ENCODE peak calls at places on chromosomes 12 and 14, in eight cellular contexts. One of them, this sample, is unnamed.

GRCh38 chr14:98114122-98114895 is 1157.7 kb downstream of the BCL11B start:
- DNase-seq in Karpas-422: no peak
- DNase-seq in GM23338: peak; percentile 51
- DNase-seq in HCT116: no peak
- DNase-seq in PC-3: peak; percentile 18
- DNase-seq in OCI-LY7: no peak
- DNase-seq in GM23248: no peak
- DNase-seq in MM.1S: no peak
- DNase-seq in this sample: no peak

GRCh38 chr12:64265839-64266238 is 43.7 kb upstream of the KICS2 start:
- DNase-seq in Karpas-422: peak; percentile 42
- DNase-seq in GM23338: no peak
- DNase-seq in HCT116: no peak
- DNase-seq in PC-3: no peak
- DNase-seq in OCI-LY7: no peak
- DNase-seq in GM23248: no peak
- DNase-seq in MM.1S: no peak
- DNase-seq in this sample: no peak

GRCh38 chr12:47822863-47823262 is 3.2 kb upstream of the HDAC7 start:
- DNase-seq in Karpas-422: no peak
- DNase-seq in GM23338: no peak
- DNase-seq in HCT116: no peak
- DNase-seq in PC-3: peak; percentile 76
- DNase-seq in OCI-LY7: no peak
- DNase-seq in GM23248: no peak
- DNase-seq in MM.1S: no peak
- DNase-seq in this sample: no peak

GRCh38 chr12:78220811-78221210 is 390.1 kb downstream of the NAV3 start:
- DNase-seq in Karpas-422: no peak
- DNase-seq in GM23338: no peak
- DNase-seq in HCT116: no peak
- DNase-seq in PC-3: no peak
- DNase-seq in OCI-LY7: no peak
- DNase-seq in GM23248: no peak
- DNase-seq in MM.1S: no peak
- DNase-seq in this sample: no peak

GRCh38 chr12:47801170-47801903 is 18.4 kb downstream of the HDAC7 start:
- DNase-seq in Karpas-422: no peak
- DNase-seq in GM23338: no peak
- DNase-seq in HCT116: no peak
- DNase-seq in PC-3: no peak
- DNase-seq in OCI-LY7: no peak
- DNase-seq in GM23248: peak; percentile 55
- DNase-seq in MM.1S: no peak
- DNase-seq in this sample: no peak

GRCh38 chr14:100409016-100409385 is 85.9 kb downstream of the SLC25A47 start:
- DNase-seq in Karpas-422: no peak
- DNase-seq in GM23338: no peak
- DNase-seq in HCT116: no peak
- DNase-seq in PC-3: no peak
- DNase-seq in OCI-LY7: no peak
- DNase-seq in GM23248: no peak
- DNase-seq in MM.1S: no peak
- DNase-seq in this sample: no peak

GRCh38 chr14:61196034-61196433 is 85.1 kb downstream of the TMEM30B start:
- DNase-seq in Karpas-422: no peak
- DNase-seq in GM23338: no peak
- DNase-seq in HCT116: no peak
- DNase-seq in PC-3: peak; percentile 53
- DNase-seq in OCI-LY7: no peak
- DNase-seq in GM23248: no peak
- DNase-seq in MM.1S: no peak
- DNase-seq in this sample: no peak

GRCh38 chr12:82300611-82301010 is 57.6 kb downstream of the CCDC59 start:
- DNase-seq in Karpas-422: no peak
- DNase-seq in GM23338: peak; percentile 8
- DNase-seq in HCT116: no peak
- DNase-seq in PC-3: no peak
- DNase-seq in OCI-LY7: no peak
- DNase-seq in GM23248: no peak
- DNase-seq in MM.1S: no peak
- DNase-seq in this sample: no peak

GRCh38 chr14:99169776-99170356 is 102.1 kb downstream of the BCL11B start:
- DNase-seq in Karpas-422: no peak
- DNase-seq in GM23338: peak; percentile 40
- DNase-seq in HCT116: no peak
- DNase-seq in PC-3: no peak
- DNase-seq in OCI-LY7: no peak
- DNase-seq in GM23248: no peak
- DNase-seq in MM.1S: no peak
- DNase-seq in this sample: no peak

GRCh38 chr12:16112626-16113560 is 164.6 kb downstream of the SLC15A5 start:
- DNase-seq in Karpas-422: no peak
- DNase-seq in GM23338: peak; percentile 74
- DNase-seq in HCT116: no peak
- DNase-seq in PC-3: no peak
- DNase-seq in OCI-LY7: peak; percentile 77
- DNase-seq in GM23248: no peak
- DNase-seq in MM.1S: no peak
- DNase-seq in this sample: no peak

GRCh38 chr12:92078167-92079053 is 67.2 kb downstream of the BTG1 start:
- DNase-seq in Karpas-422: no peak
- DNase-seq in GM23338: no peak
- DNase-seq in HCT116: peak; percentile 12
- DNase-seq in PC-3: peak; percentile 92
- DNase-seq in OCI-LY7: no peak
- DNase-seq in GM23248: peak; percentile 100
- DNase-seq in MM.1S: no peak
- DNase-seq in this sample: peak; percentile 53

GRCh38 chr14:23324993-23325392 is 3.7 kb downstream of the PABPN1 start:
- DNase-seq in Karpas-422: no peak
- DNase-seq in GM23338: no peak
- DNase-seq in HCT116: no peak
- DNase-seq in PC-3: no peak
- DNase-seq in OCI-LY7: no peak
- DNase-seq in GM23248: no peak
- DNase-seq in MM.1S: no peak
- DNase-seq in this sample: no peak

GRCh38 chr12:63151061-63151897 is at the start of gene AVPR1A:
- DNase-seq in Karpas-422: no peak
- DNase-seq in GM23338: peak; percentile 48
- DNase-seq in HCT116: no peak
- DNase-seq in PC-3: no peak
- DNase-seq in OCI-LY7: no peak
- DNase-seq in GM23248: peak; percentile 19
- DNase-seq in MM.1S: no peak
- DNase-seq in this sample: peak; percentile 41

GRCh38 chr12:109885616-109886015 is 5.3 kb upstream of the GLTP start:
- DNase-seq in Karpas-422: no peak
- DNase-seq in GM23338: no peak
- DNase-seq in HCT116: no peak
- DNase-seq in PC-3: peak; percentile 49
- DNase-seq in OCI-LY7: no peak
- DNase-seq in GM23248: no peak
- DNase-seq in MM.1S: no peak
- DNase-seq in this sample: no peak

GRCh38 chr14:84375235-84375634 is 1154.7 kb upstream of the FLRT2 start:
- DNase-seq in Karpas-422: no peak
- DNase-seq in GM23338: no peak
- DNase-seq in HCT116: no peak
- DNase-seq in PC-3: peak; percentile 33
- DNase-seq in OCI-LY7: no peak
- DNase-seq in GM23248: no peak
- DNase-seq in MM.1S: no peak
- DNase-seq in this sample: no peak
- H3K9me2 ChIP-seq in Karpas-422: no peaks in the 10 kb centered on the region
- H3K9me2 ChIP-seq in GM23338: no peaks in the 10 kb centered on the region
- H3K9me2 ChIP-seq in HCT116: no peaks in the 10 kb centered on the region
- H3K9me2 ChIP-seq in PC-3: no peaks in the 10 kb centered on the region
- H3K9me2 ChIP-seq in OCI-LY7: no peaks in the 10 kb centered on the region
- H3K9me2 ChIP-seq in GM23248: no peaks in the 10 kb centered on the region
- H3K9me2 ChIP-seq in MM.1S: no peaks in the 10 kb centered on the region
- H3K9me2 ChIP-seq in this sample: no peaks in the 10 kb centered on the region

DNA sequence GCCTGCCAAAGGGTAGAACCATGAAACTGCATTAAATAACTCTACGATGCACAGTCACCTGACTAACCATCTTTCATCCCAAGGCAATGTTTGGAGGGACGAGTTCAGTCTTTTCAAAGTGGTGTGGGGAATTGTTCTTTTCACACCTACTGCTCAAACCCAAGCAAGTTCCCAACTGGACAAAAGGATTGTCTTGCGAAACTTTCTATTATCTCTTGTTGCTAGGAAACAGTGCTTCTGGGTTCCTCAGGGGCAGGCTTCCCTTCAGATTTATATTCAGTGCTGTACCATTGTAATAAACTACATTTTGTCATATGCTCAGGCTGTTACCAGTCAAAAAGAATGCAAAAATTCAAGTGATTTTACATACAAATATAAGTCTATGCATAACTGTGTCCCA is 430.4 kb upstream of the TMPO start:
- DNase-seq in Karpas-422: no peak
- DNase-seq in GM23338: peak; percentile 13
- DNase-seq in HCT116: no peak
- DNase-seq in PC-3: no peak
- DNase-seq in OCI-LY7: no peak
- DNase-seq in GM23248: no peak
- DNase-seq in MM.1S: no peak
- DNase-seq in this sample: peak; percentile 11
- H3K9me2 ChIP-seq in Karpas-422: no peaks in the 10 kb centered on the region
- H3K9me2 ChIP-seq in GM23338: peaks cover 22% of the 10 kb centered on the region
- H3K9me2 ChIP-seq in HCT116: no peaks in the 10 kb centered on the region
- H3K9me2 ChIP-seq in PC-3: no peaks in the 10 kb centered on the region
- H3K9me2 ChIP-seq in OCI-LY7: no peaks in the 10 kb centered on the region
- H3K9me2 ChIP-seq in GM23248: no peaks in the 10 kb centered on the region
- H3K9me2 ChIP-seq in MM.1S: no peaks in the 10 kb centered on the region
- H3K9me2 ChIP-seq in this sample: no peaks in the 10 kb centered on the region

DNA sequence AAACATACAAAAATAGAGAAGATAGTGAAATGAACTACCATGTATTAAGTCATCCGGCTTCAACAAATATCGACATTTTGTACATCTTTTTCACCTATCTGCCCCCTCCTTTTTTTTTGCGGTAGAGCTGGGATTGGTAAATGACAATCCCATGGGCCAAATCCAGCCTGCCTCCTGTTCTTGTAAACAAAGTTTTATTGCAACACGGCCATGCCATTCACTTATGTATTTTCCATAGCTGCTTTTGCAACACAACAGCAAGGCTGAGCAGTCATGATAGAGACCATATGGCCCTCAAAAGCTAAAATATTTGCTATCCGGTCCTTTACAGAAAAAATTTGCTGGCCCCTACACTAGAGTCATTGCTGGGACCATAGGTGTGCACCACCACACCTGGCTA is 58.1 kb upstream of the PLEKHG3 start:
- DNase-seq in Karpas-422: no peak
- DNase-seq in GM23338: peak; percentile 29
- DNase-seq in HCT116: no peak
- DNase-seq in PC-3: no peak
- DNase-seq in OCI-LY7: no peak
- DNase-seq in GM23248: peak; percentile 69
- DNase-seq in MM.1S: no peak
- DNase-seq in this sample: peak; percentile 56
- H3K9me2 ChIP-seq in Karpas-422: no peaks in the 10 kb centered on the region
- H3K9me2 ChIP-seq in GM23338: peaks cover 8% of the 10 kb centered on the region
- H3K9me2 ChIP-seq in HCT116: no peaks in the 10 kb centered on the region
- H3K9me2 ChIP-seq in PC-3: no peaks in the 10 kb centered on the region
- H3K9me2 ChIP-seq in OCI-LY7: no peaks in the 10 kb centered on the region
- H3K9me2 ChIP-seq in GM23248: no peaks in the 10 kb centered on the region
- H3K9me2 ChIP-seq in MM.1S: no peaks in the 10 kb centered on the region
- H3K9me2 ChIP-seq in this sample: no peaks in the 10 kb centered on the region

DNA sequence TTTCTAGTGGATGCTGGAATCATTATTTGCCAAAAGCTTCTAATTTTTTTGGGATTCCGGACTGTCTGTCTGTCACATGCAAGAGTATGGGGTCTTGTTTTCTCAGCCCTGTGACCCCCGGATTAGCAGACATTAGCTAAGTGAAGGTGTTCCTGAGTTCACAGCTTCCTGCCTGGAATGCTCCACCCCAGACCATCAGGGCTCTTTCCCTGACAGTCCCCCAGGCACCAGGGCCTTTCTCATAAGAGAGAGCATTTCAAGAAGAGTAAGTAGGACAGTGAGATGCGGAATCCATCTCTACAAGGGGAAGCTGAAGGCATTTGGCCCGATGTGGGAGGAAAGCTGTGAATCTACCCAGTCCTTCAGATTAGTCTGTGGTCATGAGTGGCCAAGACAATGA is 129.3 kb downstream of the SLC15A4 start:
- DNase-seq in Karpas-422: no peak
- DNase-seq in GM23338: no peak
- DNase-seq in HCT116: no peak
- DNase-seq in PC-3: no peak
- DNase-seq in OCI-LY7: no peak
- DNase-seq in GM23248: no peak
- DNase-seq in MM.1S: no peak
- DNase-seq in this sample: no peak
- H3K9me2 ChIP-seq in Karpas-422: no peaks in the 10 kb centered on the region
- H3K9me2 ChIP-seq in GM23338: no peaks in the 10 kb centered on the region
- H3K9me2 ChIP-seq in HCT116: no peaks in the 10 kb centered on the region
- H3K9me2 ChIP-seq in PC-3: no peaks in the 10 kb centered on the region
- H3K9me2 ChIP-seq in OCI-LY7: no peaks in the 10 kb centered on the region
- H3K9me2 ChIP-seq in GM23248: no peaks in the 10 kb centered on the region
- H3K9me2 ChIP-seq in MM.1S: no peaks in the 10 kb centered on the region
- H3K9me2 ChIP-seq in this sample: no peaks in the 10 kb centered on the region

This sample was measured in hepatocyte.